ENCODE peak calls at places on chromosomes 1 and 21, in ten cellular contexts. One of them, this sample, is unnamed.

GRCh38 chr21:16262109-16262508 is 532.3 kb downstream of the USP25 start:
- DNase-seq in GM13977: no peak
- DNase-seq in CD8-positive, alpha-beta memory T cell: no peak
- DNase-seq in putamen: no peak
- DNase-seq in iris pigment epithelial cell: no peak
- DNase-seq in foreskin fibroblast: no peak
- DNase-seq in uterus: no peak
- DNase-seq in ACHN: no peak
- DNase-seq in stimulated activated naive B cell treated with anti-CD40 and anti-IgM and Interleukin-4, amounts not matched to agents 10 μg/mL and 1 μg/mL and 100 μg/mL, for 72 hours: no peak
- DNase-seq in NCI-H82: no peak
- DNase-seq in this sample: no peak

GRCh38 chr1:162541619-162542141 is 19.8 kb upstream of the UAP1 start:
- DNase-seq in CD8-positive, alpha-beta memory T cell: no peak
- DNase-seq in putamen: no peak
- DNase-seq in NCI-H82: no peak
- DNase-seq in foreskin fibroblast: peak; percentile 96
- DNase-seq in uterus: peak; percentile 72
- DNase-seq in ACHN: peak; percentile 86
- DNase-seq in stimulated activated naive B cell treated with anti-CD40 and anti-IgM and Interleukin-4, amounts not matched to agents 10 μg/mL and 1 μg/mL and 100 μg/mL, for 72 hours: no peak
- DNase-seq in iris pigment epithelial cell: peak; percentile 97
- DNase-seq in GM13977: no peak
- DNase-seq in this sample: peak; percentile 86

GRCh38 chr1:107966550-107966949 is 1.6 kb upstream of the VAV3 start:
- DNase-seq in stimulated activated naive B cell treated with anti-CD40 and anti-IgM and Interleukin-4, amounts not matched to agents 10 μg/mL and 1 μg/mL and 100 μg/mL, for 72 hours: no peak
- DNase-seq in CD8-positive, alpha-beta memory T cell: no peak
- DNase-seq in foreskin fibroblast: no peak
- DNase-seq in GM13977: no peak
- DNase-seq in ACHN: no peak
- DNase-seq in uterus: no peak
- DNase-seq in putamen: no peak
- DNase-seq in iris pigment epithelial cell: no peak
- DNase-seq in NCI-H82: no peak
- DNase-seq in this sample: no peak

GRCh38 chr1:154727409-154727808 is 119.4 kb upstream of the ADAR start:
- DNase-seq in ACHN: no peak
- DNase-seq in NCI-H82: no peak
- DNase-seq in foreskin fibroblast: no peak
- DNase-seq in GM13977: no peak
- DNase-seq in iris pigment epithelial cell: no peak
- DNase-seq in uterus: no peak
- DNase-seq in stimulated activated naive B cell treated with anti-CD40 and anti-IgM and Interleukin-4, amounts not matched to agents 10 μg/mL and 1 μg/mL and 100 μg/mL, for 72 hours: no peak
- DNase-seq in CD8-positive, alpha-beta memory T cell: no peak
- DNase-seq in putamen: no peak
- DNase-seq in this sample: no peak

GRCh38 chr1:223224465-223224864 is 81.4 kb upstream of the TLR5 start:
- DNase-seq in foreskin fibroblast: no peak
- DNase-seq in NCI-H82: no peak
- DNase-seq in stimulated activated naive B cell treated with anti-CD40 and anti-IgM and Interleukin-4, amounts not matched to agents 10 μg/mL and 1 μg/mL and 100 μg/mL, for 72 hours: no peak
- DNase-seq in putamen: no peak
- DNase-seq in ACHN: no peak
- DNase-seq in iris pigment epithelial cell: no peak
- DNase-seq in uterus: no peak
- DNase-seq in CD8-positive, alpha-beta memory T cell: no peak
- DNase-seq in GM13977: no peak
- DNase-seq in this sample: no peak

GRCh38 chr1:151947140-151947539 is 37.8 kb upstream of the THEM4 start:
- DNase-seq in CD8-positive, alpha-beta memory T cell: no peak
- DNase-seq in putamen: no peak
- DNase-seq in GM13977: no peak
- DNase-seq in stimulated activated naive B cell treated with anti-CD40 and anti-IgM and Interleukin-4, amounts not matched to agents 10 μg/mL and 1 μg/mL and 100 μg/mL, for 72 hours: no peak
- DNase-seq in iris pigment epithelial cell: no peak
- DNase-seq in NCI-H82: no peak
- DNase-seq in uterus: no peak
- DNase-seq in foreskin fibroblast: no peak
- DNase-seq in ACHN: no peak
- DNase-seq in this sample: no peak

GRCh38 chr1:39131940-39132339 is 72.6 kb upstream of the MACF1 start:
- DNase-seq in iris pigment epithelial cell: no peak
- DNase-seq in GM13977: no peak
- DNase-seq in CD8-positive, alpha-beta memory T cell: no peak
- DNase-seq in stimulated activated naive B cell treated with anti-CD40 and anti-IgM and Interleukin-4, amounts not matched to agents 10 μg/mL and 1 μg/mL and 100 μg/mL, for 72 hours: no peak
- DNase-seq in uterus: no peak
- DNase-seq in putamen: no peak
- DNase-seq in foreskin fibroblast: no peak
- DNase-seq in ACHN: no peak
- DNase-seq in NCI-H82: no peak
- DNase-seq in this sample: no peak

GRCh38 chr1:61460230-61460629 is 264.7 kb downstream of the TM2D1 start:
- DNase-seq in CD8-positive, alpha-beta memory T cell: no peak
- DNase-seq in putamen: no peak
- DNase-seq in NCI-H82: no peak
- DNase-seq in iris pigment epithelial cell: no peak
- DNase-seq in stimulated activated naive B cell treated with anti-CD40 and anti-IgM and Interleukin-4, amounts not matched to agents 10 μg/mL and 1 μg/mL and 100 μg/mL, for 72 hours: no peak
- DNase-seq in uterus: no peak
- DNase-seq in GM13977: no peak
- DNase-seq in ACHN: no peak
- DNase-seq in foreskin fibroblast: no peak
- DNase-seq in this sample: no peak

GRCh38 chr1:183231545-183231944 is 45.5 kb downstream of the LAMC2 start:
- DNase-seq in NCI-H82: no peak
- DNase-seq in putamen: no peak
- DNase-seq in stimulated activated naive B cell treated with anti-CD40 and anti-IgM and Interleukin-4, amounts not matched to agents 10 μg/mL and 1 μg/mL and 100 μg/mL, for 72 hours: no peak
- DNase-seq in foreskin fibroblast: no peak
- DNase-seq in iris pigment epithelial cell: no peak
- DNase-seq in CD8-positive, alpha-beta memory T cell: no peak
- DNase-seq in uterus: no peak
- DNase-seq in ACHN: no peak
- DNase-seq in GM13977: no peak
- DNase-seq in this sample: no peak

This sample was measured in pulmonary artery endothelial cell.